ENCODE peak calls at places on chromosomes 5 and 9, in four cellular contexts. S is HCT116, G is K562, C is Panc1. U is an unnamed sample.

GRCh38 chr5:42813533-42813932 is 1.8 kb upstream of the SELENOP start:
- DNase-seq in S (no peak), G (no peak), C (no peak), U (peak)

GRCh38 chr9:116450378-116451139 is 236.5 kb upstream of the TRIM32 start:
- DNase-seq in S (no peak), G (no peak), C (no peak), U (no peak)

GRCh38 chr5:87410941-87411340 is 1.8 kb downstream of the CCNH start:
- DNase-seq in S (no peak), G (no peak), C (no peak), U (no peak)

GRCh38 chr5:136620016-136620419 is 254.7 kb upstream of the TRPC7 start:
- DNase-seq in S (no peak), G (no peak), C (no peak), U (no peak)

GRCh38 chr5:124337996-124338395 is 408.4 kb downstream of the ZNF608 start:
- DNase-seq in S (no peak), G (no peak), C (no peak), U (no peak)

GRCh38 chr5:119451561-119451960 is 736 bp upstream of the HSD17B4 start:
- DNase-seq in S (no peak), G (peak), C (no peak), U (no peak)

GRCh38 chr5:168368854-168369253 is 77.4 kb downstream of the WWC1 start:
- DNase-seq in S (no peak), G (no peak), C (no peak), U (no peak)

GRCh38 chr5:177403194-177403825 is 2.8 kb upstream of the PFN3 start:
- DNase-seq in S (no peak), G (no peak), C (no peak), U (no peak)

GRCh38 chr5:140561753-140562523 is 2.5 kb downstream of the APBB3 start:
- DNase-seq in S (no peak), G (no peak), C (no peak), U (no peak)

GRCh38 chr5:146620663-146621051 is 104.7 kb upstream of the GPR151 start:
- DNase-seq in S (no peak), G (no peak), C (no peak), U (no peak)

GRCh38 chr5:80745490-80745889 is 90.7 kb upstream of the DHFR start:
- DNase-seq in S (no peak), G (no peak), C (no peak), U (no peak)

GRCh38 chr5:126351138-126351537 is 72.1 kb upstream of the GRAMD2B start:
- DNase-seq in S (no peak), G (no peak), C (no peak), U (no peak)

GRCh38 chr9:105503873-105504272 is 54.1 kb upstream of the FKTN start:
- DNase-seq in S (no peak), G (no peak), C (no peak), U (no peak)

GRCh38 chr5:43121565-43122484 is 1.1 kb downstream of the ZNF131 start:
- DNase-seq in S (no peak), G (peak), C (no peak), U (peak)

GRCh38 chr5:103499236-103499635 is 63.4 kb downstream of the NUDT12 start:
- DNase-seq in S (no peak), G (no peak), C (no peak), U (no peak)

GRCh38 chr5:77326142-77326541 is 115.7 kb downstream of the PDE8B start:
- DNase-seq in S (no peak), G (no peak), C (no peak), U (no peak)

GRCh38 chr9:90991953-90992352 is 190.3 kb downstream of the SYK start:
- DNase-seq in S (no peak), G (no peak), C (no peak), U (peak)

GRCh38 chr5:177355868-177356168 is 1.9 kb upstream of the RGS14 start:
- DNase-seq in S (no peak), G (no peak), C (no peak), U (no peak)

GRCh38 chr9:35729700-35730485 is 2.1 kb downstream of the TLN1 start:
- DNase-seq in S (peak), G (peak), C (no peak), U (peak)

GRCh38 chr9:75019022-75019421 is 9.1 kb downstream of the CARNMT1 start:
- DNase-seq in S (no peak), G (no peak), C (no peak), U (no peak)

GRCh38 chr5:56535347-56535746 is 280.0 kb upstream of the MAP3K1 start:
- DNase-seq in S (no peak), G (no peak), C (no peak), U (no peak)

GRCh38 chr5:903756-904096 is 11.0 kb downstream of the TRIP13 start:
- DNase-seq in S (no peak), G (no peak), C (no peak), U (no peak)

GRCh38 chr5:11683666-11684065 is 220.6 kb downstream of the CTNND2 start:
- DNase-seq in S (no peak), G (no peak), C (no peak), U (no peak)

GRCh38 chr9:87673446-87674109 is 52.3 kb upstream of the CTSL start:
- DNase-seq in S (no peak), G (no peak), C (no peak), U (no peak)

GRCh38 chr9:87497604-87498045 is at the start of gene DAPK1:
- DNase-seq in S (peak), G (peak), C (no peak), U (peak)

GRCh38 chr9:115211413-115212204 is 93.7 kb upstream of the TNC start:
- DNase-seq in S (no peak), G (no peak), C (no peak), U (no peak)

GRCh38 chr5:95856501-95856981 is 34.0 kb upstream of the GLRX start:
- DNase-seq in S (no peak), G (no peak), C (no peak), U (no peak)

GRCh38 chr5:174347183-174347582 is 301.7 kb downstream of the NSG2 start:
- DNase-seq in S (no peak), G (no peak), C (no peak), U (no peak)

GRCh38 chr5:174340221-174340620 is 294.7 kb downstream of the NSG2 start:
- DNase-seq in S (no peak), G (no peak), C (no peak), U (no peak)

GRCh38 chr5:174344335-174344734 is 298.8 kb downstream of the NSG2 start:
- DNase-seq in S (no peak), G (no peak), C (no peak), U (no peak)

GRCh38 chr5:174342696-174343095 is 297.2 kb downstream of the NSG2 start:
- DNase-seq in S (no peak), G (no peak), C (no peak), U (no peak)

GRCh38 chr5:174343826-174344225 is 298.3 kb downstream of the NSG2 start:
- DNase-seq in S (no peak), G (no peak), C (no peak), U (no peak)
- TF ChIP-seq SIN3A in S (no peak), G (no peak), C (no peak), U (no peak)

DNA sequence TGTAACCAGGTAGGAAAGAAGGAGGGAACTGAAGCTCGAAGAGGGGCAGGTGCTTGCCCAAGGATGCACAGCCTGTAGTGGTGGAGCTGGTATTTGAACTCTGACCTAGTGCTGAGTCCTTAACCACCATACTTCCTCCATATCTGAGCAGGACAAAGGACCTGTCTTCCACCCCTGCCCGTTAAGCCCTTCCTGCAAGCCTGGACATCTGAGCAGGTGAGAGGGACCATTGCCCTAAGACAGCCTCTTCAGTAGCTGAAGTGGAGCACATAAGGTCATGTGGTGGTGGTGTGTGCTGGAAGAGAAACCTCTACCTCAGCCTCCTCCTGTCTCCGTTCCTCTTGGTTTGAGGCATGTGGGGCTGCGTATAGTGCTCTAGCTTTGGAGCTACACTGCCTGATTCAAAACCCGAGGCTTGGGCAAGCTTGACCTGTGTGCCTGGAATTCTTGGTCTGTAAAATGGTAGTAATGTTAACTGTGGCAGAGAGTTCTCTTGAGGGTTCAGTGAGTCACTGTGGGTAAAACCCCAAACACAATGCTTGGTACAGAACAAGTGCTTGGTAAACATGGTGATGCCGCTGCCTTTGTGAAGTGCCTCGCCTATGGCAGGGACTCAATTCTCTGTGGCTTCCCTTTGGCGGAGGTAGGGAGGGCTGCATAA is 7.4 kb downstream of the GALNT10 start:
- DNase-seq in S (no peak), G (no peak), C (no peak), U (peak)
- TF ChIP-seq TCF7L2 in S (no peak), G (no peak), C (no peak), U (no peak)

GRCh38 chr9:85533538-85533937 is 208.2 kb downstream of the AGTPBP1 start:
- DNase-seq in S (no peak), G (no peak), C (no peak), U (no peak)

GRCh38 chr9:85534340-85534739 is 207.4 kb downstream of the AGTPBP1 start:
- DNase-seq in S (no peak), G (no peak), C (no peak), U (no peak)

GRCh38 chr9:85541876-85542275 is 199.9 kb downstream of the AGTPBP1 start:
- DNase-seq in S (no peak), G (no peak), C (no peak), U (no peak)

GRCh38 chr9:85536514-85536913 is 205.2 kb downstream of the AGTPBP1 start:
- DNase-seq in S (no peak), G (no peak), C (no peak), U (no peak)

DNA sequence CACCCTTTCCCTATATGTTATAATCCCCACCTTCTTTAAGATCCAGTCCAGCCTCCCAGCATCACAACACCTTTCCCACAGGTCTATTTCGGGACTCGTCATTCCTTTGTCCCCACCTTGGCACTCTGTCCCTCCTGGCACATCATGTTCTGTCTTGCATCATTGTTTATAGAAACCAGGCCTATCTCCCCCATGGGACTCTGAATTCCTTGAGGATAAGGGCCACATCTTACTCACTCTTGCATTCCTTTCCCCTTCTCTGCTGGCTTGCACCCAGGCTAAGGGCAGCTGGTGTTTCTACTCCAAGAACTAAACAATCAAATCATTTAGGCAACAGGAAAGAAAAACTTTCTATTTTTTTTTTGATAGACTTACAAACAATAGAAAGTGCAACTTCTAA is 205.7 kb downstream of the AGTPBP1 start:
- DNase-seq in S (no peak), G (no peak), C (no peak), U (no peak)
- TF ChIP-seq SIN3A in S (no peak), G (no peak), C (no peak), U (no peak)

GRCh38 chr9:81855538-81855937 is 72.7 kb upstream of the SPATA31D4 start:
- DNase-seq in S (no peak), G (no peak), C (no peak), U (no peak)
- TF ChIP-seq TCF7L2 in S (no peak), G (no peak), C (no peak), U (no peak)

GRCh38 chr5:149125386-149125891 is 15.9 kb upstream of the ABLIM3 start:
- DNase-seq in S (no peak), G (no peak), C (no peak), U (peak)
- TF ChIP-seq SIN3A in S (no peak), G (no peak), C (no peak), U (no peak)

GRCh38 chr5:108193021-108193795 is 188.7 kb downstream of the FBXL17 start:
- DNase-seq in S (no peak), G (no peak), C (no peak), U (no peak)

DNA sequence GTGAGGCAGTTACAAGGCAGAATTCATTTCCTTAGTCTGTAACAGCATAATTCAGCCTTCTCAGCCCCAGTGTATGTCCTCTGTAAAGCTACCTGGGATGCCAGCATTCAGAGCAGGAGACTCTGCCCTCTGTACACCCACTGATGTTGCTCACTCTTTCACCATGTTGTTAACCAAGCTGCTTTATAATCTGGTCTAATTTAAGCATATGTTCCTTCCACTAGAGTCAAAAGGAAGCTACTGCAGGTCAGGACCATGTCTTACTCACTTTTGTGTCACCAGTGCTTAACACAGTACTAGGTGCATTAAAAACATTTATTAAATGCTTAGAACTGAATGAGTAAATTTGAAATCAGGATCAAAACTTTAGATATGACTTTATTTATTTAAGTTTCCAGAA is 185.6 kb downstream of the FBXL17 start:
- DNase-seq in S (no peak), G (no peak), C (no peak), U (no peak)
- TF ChIP-seq TCF7L2 in S (no peak), G (no peak), C (no peak), U (no peak)

DNA sequence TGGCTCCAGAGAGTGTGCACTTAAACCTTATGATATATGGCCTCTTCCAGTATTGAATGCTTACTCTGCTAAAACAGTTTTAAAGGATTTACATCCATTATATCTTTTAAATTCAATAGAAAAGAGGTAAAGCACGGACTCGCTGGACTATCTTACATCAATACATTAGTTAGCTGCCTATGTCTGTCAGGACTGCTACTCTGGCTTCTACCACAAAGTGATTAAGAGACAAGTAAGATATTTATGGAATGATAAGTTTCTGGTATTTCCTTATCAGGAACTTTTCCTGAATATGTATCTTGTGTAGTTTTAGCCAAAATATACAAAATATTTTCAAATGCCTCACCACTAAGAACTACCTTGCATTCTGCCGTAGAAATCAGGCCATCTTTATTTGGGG is 295.1 kb downstream of the ISL1 start:
- DNase-seq in S (no peak), G (no peak), C (no peak), U (no peak)
- TF ChIP-seq SIN3A in S (no peak), G (no peak), C (no peak), U (no peak)

GRCh38 chr5:38553001-38553521 is 3.4 kb downstream of the LIFR start:
- DNase-seq in S (no peak), G (no peak), C (no peak), U (no peak)
- TF ChIP-seq TCF7L2 in S (no peak), G (no peak), C (no peak), U (no peak)

DNA sequence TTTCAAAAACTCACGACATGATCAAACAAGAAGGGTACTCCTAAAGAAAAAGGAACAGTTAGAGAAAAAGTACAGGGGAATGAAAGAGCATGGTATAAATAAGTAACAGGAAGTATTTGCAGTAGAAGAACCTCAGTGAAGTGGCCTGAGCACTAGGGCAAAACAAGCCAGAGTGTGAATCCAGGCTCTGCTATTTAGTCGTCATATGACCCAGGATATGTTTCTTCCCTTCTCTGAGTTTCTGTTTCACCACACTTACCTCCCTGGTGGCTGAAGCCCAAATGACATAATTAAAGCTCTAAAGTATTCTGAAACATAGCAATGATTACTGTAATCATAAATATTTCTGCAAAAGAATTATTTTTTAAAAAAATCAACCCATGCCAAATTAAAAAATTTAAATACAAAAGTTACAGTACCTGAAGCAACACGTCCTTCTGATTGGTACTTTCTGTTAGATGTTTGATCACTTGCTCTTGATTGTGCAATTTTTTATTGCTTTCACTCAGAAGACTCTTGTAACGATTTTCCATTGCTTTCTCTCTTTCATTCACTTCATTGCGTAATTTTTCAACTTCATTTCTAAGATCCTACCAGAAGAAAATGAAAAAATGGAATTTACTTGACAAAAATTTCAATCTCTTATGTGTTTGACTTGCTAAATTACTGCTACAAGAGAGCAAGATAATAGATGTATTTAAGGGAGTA is 88.9 kb downstream of the CDK5RAP2 start:
- DNase-seq in S (no peak), G (no peak), C (no peak), U (no peak)
- TF ChIP-seq SIN3A in S (no peak), G (no peak), C (no peak), U (no peak)

GRCh38 chr5:21681906-21682305 is 1171.2 kb downstream of the CDH12 start:
- DNase-seq in S (no peak), G (no peak), C (no peak), U (no peak)
- TF ChIP-seq TCF7L2 in S (no peak), G (no peak), C (no peak), U (no peak)